ENCODE peak calls at places on chromosomes 6 and 20, in nine cellular contexts. G, V, U, T, F, Z, M, K and I are unnamed samples.

GRCh38 chr6:14001329-14002012 is 76.7 kb downstream of the RNF182 start:
- DNase-seq in G (no peak), V (peak; percentile 95), U (peak; percentile 99), T (no peak), F (peak; percentile 87), Z (no peak), M (no peak), K (no peak), I (peak; percentile 92)

GRCh38 chr6:4931530-4932505 is 72.0 kb downstream of the RPP40 start:
- DNase-seq in G (no peak), V (no peak), U (no peak), T (no peak), F (no peak), Z (no peak), M (no peak), K (no peak), I (no peak)

GRCh38 chr20:36582322-36582721 is 8.9 kb downstream of the TGIF2 start:
- DNase-seq in G (no peak), V (no peak), U (no peak), T (no peak), F (no peak), Z (no peak), M (no peak), K (no peak), I (no peak)

GRCh38 chr20:58331961-58332551 is 22.5 kb downstream of the RAB22A start:
- DNase-seq in G (no peak), V (no peak), U (no peak), T (no peak), F (no peak), Z (no peak), M (no peak), K (no peak), I (no peak)

GRCh38 chr20:34988176-34988540 is 32.5 kb downstream of the MYH7B start:
- DNase-seq in G (no peak), V (no peak), U (no peak), T (no peak), F (no peak), Z (no peak), M (no peak), K (no peak), I (no peak)

GRCh38 chr20:33516882-33517281 is 27.0 kb downstream of the CBFA2T2 start:
- DNase-seq in G (no peak), V (no peak), U (peak; percentile 18), T (no peak), F (no peak), Z (no peak), M (peak; percentile 44), K (no peak), I (no peak)

GRCh38 chr6:110822248-110822647 is 7.0 kb upstream of the CDK19 start:
- DNase-seq in G (no peak), V (no peak), U (no peak), T (no peak), F (no peak), Z (no peak), M (no peak), K (no peak), I (no peak)

GRCh38 chr6:27176096-27176495 is 71.4 kb upstream of the PRSS16 start:
- DNase-seq in G (no peak), V (no peak), U (peak; percentile 15), T (no peak), F (no peak), Z (peak; percentile 3), M (no peak), K (no peak), I (no peak)

GRCh38 chr6:34369385-34369784 is 23.1 kb downstream of the NUDT3 start:
- DNase-seq in G (no peak), V (no peak), U (no peak), T (no peak), F (no peak), Z (no peak), M (no peak), K (no peak), I (no peak)

GRCh38 chr6:14987490-14987889 is 258.4 kb upstream of the JARID2 start:
- DNase-seq in G (no peak), V (no peak), U (no peak), T (no peak), F (no peak), Z (no peak), M (no peak), K (no peak), I (no peak)

GRCh38 chr6:3749991-3750323 is 1.6 kb downstream of the PXDC1 start:
- DNase-seq in G (peak; percentile 91), V (peak; percentile 42), U (peak; percentile 86), T (peak; percentile 67), F (peak; percentile 36), Z (no peak), M (no peak), K (no peak), I (no peak)

GRCh38 chr20:37781626-37782025 is 87.8 kb downstream of the CTNNBL1 start:
- DNase-seq in G (no peak), V (no peak), U (no peak), T (no peak), F (no peak), Z (no peak), M (no peak), K (no peak), I (no peak)

GRCh38 chr6:16278048-16278724 is 39.8 kb downstream of the GMPR start:
- DNase-seq in G (no peak), V (no peak), U (peak; percentile 23), T (no peak), F (no peak), Z (no peak), M (peak; percentile 51), K (no peak), I (no peak)

GRCh38 chr6:151379933-151380847 is 11.2 kb downstream of the ZBTB2 start:
- DNase-seq in G (no peak), V (no peak), U (no peak), T (no peak), F (no peak), Z (no peak), M (no peak), K (no peak), I (no peak)

GRCh38 chr6:5529733-5530132 is 268.4 kb downstream of the FARS2 start:
- DNase-seq in G (no peak), V (no peak), U (peak; percentile 43), T (no peak), F (no peak), Z (no peak), M (no peak), K (no peak), I (no peak)

GRCh38 chr6:138007014-138007472 is 100.2 kb downstream of the PERP start:
- DNase-seq in G (no peak), V (peak; percentile 22), U (peak; percentile 33), T (no peak), F (peak; percentile 48), Z (peak; percentile 32), M (no peak), K (no peak), I (no peak)

GRCh38 chr20:58072695-58073671 is 155.5 kb downstream of the ANKRD60 start:
- DNase-seq in G (peak; percentile 12), V (no peak), U (no peak), T (no peak), F (no peak), Z (no peak), M (no peak), K (no peak), I (no peak)

GRCh38 chr6:140486468-140487361 is 1112.3 kb upstream of the CITED2 start:
- DNase-seq in G (no peak), V (no peak), U (peak; percentile 43), T (no peak), F (no peak), Z (no peak), M (no peak), K (no peak), I (no peak)

GRCh38 chr6:45613678-45614077 is 235.9 kb upstream of the SUPT3H start:
- DNase-seq in G (no peak), V (no peak), U (peak; percentile 74), T (peak; percentile 40), F (no peak), Z (no peak), M (no peak), K (no peak), I (no peak)

GRCh38 chr6:167351656-167352354 is 26.9 kb downstream of the TTLL2 start:
- DNase-seq in G (no peak), V (no peak), U (no peak), T (no peak), F (no peak), Z (no peak), M (no peak), K (no peak), I (no peak)

GRCh38 chr6:52389626-52390360 is 27.8 kb downstream of the PAQR8 start:
- DNase-seq in G (no peak), V (no peak), U (peak; percentile 46), T (peak; percentile 57), F (peak; percentile 14), Z (peak; percentile 18), M (peak; percentile 65), K (no peak), I (no peak)

GRCh38 chr6:107488875-107489635 is 862 bp upstream of the SOBP start:
- DNase-seq in G (peak; percentile 71), V (no peak), U (peak; percentile 20), T (peak; percentile 66), F (peak; percentile 41), Z (peak; percentile 9), M (no peak), K (peak; percentile 40), I (no peak)

GRCh38 chr6:105191351-105191750 is 11.5 kb upstream of the POPDC3 start:
- DNase-seq in G (no peak), V (no peak), U (no peak), T (no peak), F (no peak), Z (no peak), M (no peak), K (no peak), I (no peak)